ENCODE peak calls at places on chromosome 14, in five cellular contexts. One of them, this sample, is unnamed.

GRCh38 chr14:83779266-83779665 is 1750.7 kb upstream of the FLRT2 start:
- DNase-seq in fibroblast of lung: peak; percentile 34
- DNase-seq in fibroblast of pulmonary artery: peak; percentile 27
- DNase-seq in cardiac muscle cell: peak; percentile 20
- DNase-seq in neuronal stem cell: no peak
- DNase-seq in this sample: no peak

GRCh38 chr14:60845523-60845922 is 111.0 kb downstream of the MNAT1 start:
- DNase-seq in fibroblast of lung: no peak
- DNase-seq in fibroblast of pulmonary artery: no peak
- DNase-seq in cardiac muscle cell: no peak
- DNase-seq in neuronal stem cell: no peak
- DNase-seq in this sample: no peak

GRCh38 chr14:42508209-42508946 is 901.7 kb downstream of the LRFN5 start:
- DNase-seq in fibroblast of lung: no peak
- DNase-seq in fibroblast of pulmonary artery: no peak
- DNase-seq in cardiac muscle cell: no peak
- DNase-seq in neuronal stem cell: no peak
- DNase-seq in this sample: no peak

GRCh38 chr14:69648480-69649414 is 37.4 kb downstream of the SUSD6 start:
- DNase-seq in fibroblast of lung: peak; percentile 81
- DNase-seq in fibroblast of pulmonary artery: peak; percentile 77
- DNase-seq in cardiac muscle cell: peak; percentile 40
- DNase-seq in neuronal stem cell: no peak
- DNase-seq in this sample: no peak

GRCh38 chr14:83004456-83005006 is 1470.9 kb upstream of the SEL1L start:
- DNase-seq in fibroblast of lung: no peak
- DNase-seq in fibroblast of pulmonary artery: no peak
- DNase-seq in cardiac muscle cell: no peak
- DNase-seq in neuronal stem cell: no peak
- DNase-seq in this sample: no peak

GRCh38 chr14:70011098-70011497 is 131.9 kb downstream of the SMOC1 start:
- DNase-seq in fibroblast of lung: no peak
- DNase-seq in fibroblast of pulmonary artery: no peak
- DNase-seq in cardiac muscle cell: no peak
- DNase-seq in neuronal stem cell: no peak
- DNase-seq in this sample: no peak

GRCh38 chr14:30779210-30779609 is 95.1 kb upstream of the COCH start:
- DNase-seq in fibroblast of lung: peak; percentile 27
- DNase-seq in fibroblast of pulmonary artery: peak; percentile 3
- DNase-seq in cardiac muscle cell: no peak
- DNase-seq in neuronal stem cell: no peak
- DNase-seq in this sample: no peak

GRCh38 chr14:104709387-104710019 is 14.5 kb upstream of the ADSS1 start:
- DNase-seq in fibroblast of lung: no peak
- DNase-seq in fibroblast of pulmonary artery: no peak
- DNase-seq in cardiac muscle cell: no peak
- DNase-seq in neuronal stem cell: no peak
- DNase-seq in this sample: no peak

GRCh38 chr14:70023871-70024270 is 144.7 kb downstream of the SMOC1 start:
- DNase-seq in fibroblast of lung: no peak
- DNase-seq in fibroblast of pulmonary artery: no peak
- DNase-seq in cardiac muscle cell: no peak
- DNase-seq in neuronal stem cell: no peak
- DNase-seq in this sample: no peak

GRCh38 chr14:104650057-104650980 is 39.1 kb upstream of the INF2 start:
- DNase-seq in fibroblast of lung: peak; percentile 29
- DNase-seq in fibroblast of pulmonary artery: peak; percentile 49
- DNase-seq in cardiac muscle cell: peak; percentile 66
- DNase-seq in neuronal stem cell: peak; percentile 76
- DNase-seq in this sample: peak; percentile 84

GRCh38 chr14:64272019-64272418 is 22.2 kb downstream of the ESR2 start:
- DNase-seq in fibroblast of lung: no peak
- DNase-seq in fibroblast of pulmonary artery: no peak
- DNase-seq in cardiac muscle cell: no peak
- DNase-seq in neuronal stem cell: no peak
- DNase-seq in this sample: no peak

GRCh38 chr14:68924392-68925158 is 54.5 kb downstream of the ACTN1 start:
- DNase-seq in fibroblast of lung: peak; percentile 53
- DNase-seq in fibroblast of pulmonary artery: no peak
- DNase-seq in cardiac muscle cell: no peak
- DNase-seq in neuronal stem cell: no peak
- DNase-seq in this sample: no peak

GRCh38 chr14:50303744-50304471 is 8.1 kb downstream of the L2HGDH start:
- DNase-seq in fibroblast of lung: peak; percentile 61
- DNase-seq in fibroblast of pulmonary artery: peak; percentile 64
- DNase-seq in cardiac muscle cell: peak; percentile 94
- DNase-seq in neuronal stem cell: no peak
- DNase-seq in this sample: no peak

GRCh38 chr14:29783556-29783955 is 144.1 kb downstream of the PRKD1 start:
- DNase-seq in fibroblast of lung: peak; percentile 78
- DNase-seq in fibroblast of pulmonary artery: no peak
- DNase-seq in cardiac muscle cell: peak; percentile 51
- DNase-seq in neuronal stem cell: no peak
- DNase-seq in this sample: no peak

GRCh38 chr14:49460647-49461046 is 125.5 kb downstream of the RPS29 start:
- DNase-seq in fibroblast of lung: no peak
- DNase-seq in fibroblast of pulmonary artery: no peak
- DNase-seq in cardiac muscle cell: no peak
- DNase-seq in neuronal stem cell: no peak
- DNase-seq in this sample: no peak

GRCh38 chr14:105026033-105026785 is 5.3 kb upstream of the CDCA4 start:
- DNase-seq in fibroblast of lung: peak; percentile 91
- DNase-seq in fibroblast of pulmonary artery: peak; percentile 65
- DNase-seq in cardiac muscle cell: no peak
- DNase-seq in neuronal stem cell: no peak
- DNase-seq in this sample: no peak

GRCh38 chr14:90581745-90582144 is 184.9 kb downstream of the CALM1 start:
- DNase-seq in fibroblast of lung: no peak
- DNase-seq in fibroblast of pulmonary artery: no peak
- DNase-seq in cardiac muscle cell: no peak
- DNase-seq in neuronal stem cell: no peak
- DNase-seq in this sample: no peak

GRCh38 chr14:66628646-66629045 is 120.7 kb downstream of the GPHN start:
- DNase-seq in fibroblast of lung: no peak
- DNase-seq in fibroblast of pulmonary artery: peak; percentile 25
- DNase-seq in cardiac muscle cell: peak; percentile 16
- DNase-seq in neuronal stem cell: no peak
- DNase-seq in this sample: no peak

GRCh38 chr14:95156153-95156764 is 1.1 kb downstream of the DICER1 start:
- DNase-seq in fibroblast of lung: peak; percentile 26
- DNase-seq in fibroblast of pulmonary artery: peak; percentile 24
- DNase-seq in cardiac muscle cell: peak; percentile 15
- DNase-seq in neuronal stem cell: no peak
- DNase-seq in this sample: no peak

GRCh38 chr14:37340353-37340752 is 142.6 kb downstream of the MIPOL1 start:
- DNase-seq in fibroblast of lung: no peak
- DNase-seq in fibroblast of pulmonary artery: no peak
- DNase-seq in cardiac muscle cell: no peak
- DNase-seq in neuronal stem cell: no peak
- DNase-seq in this sample: no peak

GRCh38 chr14:84029720-84030119 is 1500.2 kb upstream of the FLRT2 start:
- DNase-seq in fibroblast of lung: no peak
- DNase-seq in fibroblast of pulmonary artery: no peak
- DNase-seq in cardiac muscle cell: no peak
- DNase-seq in neuronal stem cell: no peak
- DNase-seq in this sample: no peak

GRCh38 chr14:72699852-72700257 is 194.0 kb downstream of the DPF3 start:
- DNase-seq in fibroblast of lung: peak; percentile 62
- DNase-seq in fibroblast of pulmonary artery: peak; percentile 95
- DNase-seq in cardiac muscle cell: peak; percentile 87
- DNase-seq in neuronal stem cell: no peak
- DNase-seq in this sample: no peak

GRCh38 chr14:29925736-29926135 is 1.9 kb downstream of the PRKD1 start:
- DNase-seq in fibroblast of lung: peak; percentile 61
- DNase-seq in fibroblast of pulmonary artery: peak; percentile 37
- DNase-seq in cardiac muscle cell: peak; percentile 45
- DNase-seq in neuronal stem cell: no peak
- DNase-seq in this sample: no peak

GRCh38 chr14:106286697-106287290 is 760.4 kb downstream of the TMEM121 start:
- DNase-seq in fibroblast of lung: no peak
- DNase-seq in fibroblast of pulmonary artery: no peak
- DNase-seq in cardiac muscle cell: no peak
- DNase-seq in neuronal stem cell: no peak
- DNase-seq in this sample: peak; percentile 25

GRCh38 chr14:58882577-58883018 is 244.8 kb downstream of the DACT1 start:
- DNase-seq in fibroblast of lung: peak; percentile 81
- DNase-seq in fibroblast of pulmonary artery: peak; percentile 77
- DNase-seq in cardiac muscle cell: peak; percentile 84
- DNase-seq in neuronal stem cell: no peak
- DNase-seq in this sample: peak; percentile 10

GRCh38 chr14:64704145-64704742 is at the start of gene PLEKHG3:
- DNase-seq in fibroblast of lung: peak; percentile 85
- DNase-seq in fibroblast of pulmonary artery: peak; percentile 72
- DNase-seq in cardiac muscle cell: peak; percentile 85
- DNase-seq in neuronal stem cell: peak; percentile 76
- DNase-seq in this sample: peak; percentile 75

GRCh38 chr14:89485264-89485663 is 68.2 kb upstream of the FOXN3 start:
- DNase-seq in fibroblast of lung: no peak
- DNase-seq in fibroblast of pulmonary artery: no peak
- DNase-seq in cardiac muscle cell: no peak
- DNase-seq in neuronal stem cell: no peak
- DNase-seq in this sample: no peak

GRCh38 chr14:100532154-100532915 is 54.9 kb downstream of the BEGAIN start:
- DNase-seq in fibroblast of lung: peak; percentile 84
- DNase-seq in fibroblast of pulmonary artery: no peak
- DNase-seq in cardiac muscle cell: no peak
- DNase-seq in neuronal stem cell: no peak
- DNase-seq in this sample: peak; percentile 6

GRCh38 chr14:91891721-91892220 is 24.4 kb upstream of the TC2N start:
- DNase-seq in fibroblast of lung: peak; percentile 75
- DNase-seq in fibroblast of pulmonary artery: peak; percentile 64
- DNase-seq in cardiac muscle cell: peak; percentile 54
- DNase-seq in neuronal stem cell: no peak
- DNase-seq in this sample: no peak
- H3K4me3 ChIP-seq in fibroblast of lung: no peak overlapping the region
- H3K4me3 ChIP-seq in fibroblast of pulmonary artery: no peak overlapping the region
- H3K4me3 ChIP-seq in cardiac muscle cell: no peak overlapping the region
- H3K4me3 ChIP-seq in neuronal stem cell: no peak overlapping the region
- H3K4me3 ChIP-seq in this sample: no peak overlapping the region

DNA sequence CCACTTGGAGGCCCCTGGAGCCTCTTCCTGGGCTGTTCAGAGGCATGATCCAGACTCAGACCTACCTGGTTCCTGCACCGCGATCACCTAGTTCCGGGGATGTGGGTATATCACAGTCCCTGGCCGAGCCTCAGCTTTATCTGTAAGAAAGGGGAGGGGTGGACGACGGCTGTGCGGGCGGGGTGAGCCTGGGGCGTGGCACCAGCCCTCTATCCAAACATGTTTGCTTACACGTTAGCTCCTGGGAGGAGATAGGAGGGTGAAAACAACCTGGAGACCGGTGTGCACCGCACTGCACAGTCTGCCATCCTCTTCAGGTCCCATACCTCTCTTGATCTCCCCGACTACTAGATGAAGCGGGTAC is 1.2 kb downstream of the ANKRD9 start:
- DNase-seq in fibroblast of lung: no peak
- DNase-seq in fibroblast of pulmonary artery: no peak
- DNase-seq in cardiac muscle cell: no peak
- DNase-seq in neuronal stem cell: no peak
- DNase-seq in this sample: peak; percentile 72
- H3K4me3 ChIP-seq in fibroblast of lung: peak overlapping the region; percentile 23
- H3K4me3 ChIP-seq in fibroblast of pulmonary artery: peak overlapping the region; percentile 57
- H3K4me3 ChIP-seq in cardiac muscle cell: peak overlapping the region; percentile 32
- H3K4me3 ChIP-seq in neuronal stem cell: peak overlapping the region; percentile 80
- H3K4me3 ChIP-seq in this sample: peak overlapping the region; percentile 54

GRCh38 chr14:103625361-103626095 is 3.5 kb upstream of the KLC1 start:
- DNase-seq in fibroblast of lung: no peak
- DNase-seq in fibroblast of pulmonary artery: no peak
- DNase-seq in cardiac muscle cell: no peak
- DNase-seq in neuronal stem cell: no peak
- DNase-seq in this sample: no peak

GRCh38 chr14:103628684-103629502 is at the start of gene KLC1:
- DNase-seq in fibroblast of lung: peak; percentile 67
- DNase-seq in fibroblast of pulmonary artery: peak; percentile 60
- DNase-seq in cardiac muscle cell: peak; percentile 76
- DNase-seq in neuronal stem cell: peak; percentile 79
- DNase-seq in this sample: peak; percentile 36

GRCh38 chr14:103628221-103628683 is 759 bp upstream of the KLC1 start:
- DNase-seq in fibroblast of lung: peak; percentile 79
- DNase-seq in fibroblast of pulmonary artery: peak; percentile 71
- DNase-seq in cardiac muscle cell: peak; percentile 76
- DNase-seq in neuronal stem cell: peak; percentile 36
- DNase-seq in this sample: no peak

GRCh38 chr14:103626150-103626850 is 2.7 kb upstream of the KLC1 start:
- DNase-seq in fibroblast of lung: no peak
- DNase-seq in fibroblast of pulmonary artery: no peak
- DNase-seq in cardiac muscle cell: no peak
- DNase-seq in neuronal stem cell: no peak
- DNase-seq in this sample: no peak

GRCh38 chr14:103627073-103628025 is 1.7 kb upstream of the KLC1 start:
- DNase-seq in fibroblast of lung: no peak
- DNase-seq in fibroblast of pulmonary artery: no peak
- DNase-seq in cardiac muscle cell: no peak
- DNase-seq in neuronal stem cell: no peak
- DNase-seq in this sample: no peak
- H3K4me3 ChIP-seq in fibroblast of lung: no peak overlapping the region
- H3K4me3 ChIP-seq in fibroblast of pulmonary artery: no peak overlapping the region
- H3K4me3 ChIP-seq in cardiac muscle cell: no peak overlapping the region
- H3K4me3 ChIP-seq in neuronal stem cell: peak overlapping the region; percentile 86
- H3K4me3 ChIP-seq in this sample: no peak overlapping the region

GRCh38 chr14:103026988-103027387 is 30.4 kb downstream of the CDC42BPB start:
- DNase-seq in fibroblast of lung: no peak
- DNase-seq in fibroblast of pulmonary artery: no peak
- DNase-seq in cardiac muscle cell: no peak
- DNase-seq in neuronal stem cell: no peak
- DNase-seq in this sample: peak; percentile 47

GRCh38 chr14:103022669-103023044 is 34.7 kb downstream of the CDC42BPB start:
- DNase-seq in fibroblast of lung: no peak
- DNase-seq in fibroblast of pulmonary artery: no peak
- DNase-seq in cardiac muscle cell: no peak
- DNase-seq in neuronal stem cell: no peak
- DNase-seq in this sample: peak; percentile 51

GRCh38 chr14:103021817-103022668 is 35.3 kb downstream of the CDC42BPB start:
- DNase-seq in fibroblast of lung: no peak
- DNase-seq in fibroblast of pulmonary artery: peak; percentile 27
- DNase-seq in cardiac muscle cell: no peak
- DNase-seq in neuronal stem cell: no peak
- DNase-seq in this sample: no peak

GRCh38 chr14:103027451-103027850 is 29.9 kb downstream of the CDC42BPB start:
- DNase-seq in fibroblast of lung: no peak
- DNase-seq in fibroblast of pulmonary artery: no peak
- DNase-seq in cardiac muscle cell: no peak
- DNase-seq in neuronal stem cell: no peak
- DNase-seq in this sample: peak; percentile 84

DNA sequence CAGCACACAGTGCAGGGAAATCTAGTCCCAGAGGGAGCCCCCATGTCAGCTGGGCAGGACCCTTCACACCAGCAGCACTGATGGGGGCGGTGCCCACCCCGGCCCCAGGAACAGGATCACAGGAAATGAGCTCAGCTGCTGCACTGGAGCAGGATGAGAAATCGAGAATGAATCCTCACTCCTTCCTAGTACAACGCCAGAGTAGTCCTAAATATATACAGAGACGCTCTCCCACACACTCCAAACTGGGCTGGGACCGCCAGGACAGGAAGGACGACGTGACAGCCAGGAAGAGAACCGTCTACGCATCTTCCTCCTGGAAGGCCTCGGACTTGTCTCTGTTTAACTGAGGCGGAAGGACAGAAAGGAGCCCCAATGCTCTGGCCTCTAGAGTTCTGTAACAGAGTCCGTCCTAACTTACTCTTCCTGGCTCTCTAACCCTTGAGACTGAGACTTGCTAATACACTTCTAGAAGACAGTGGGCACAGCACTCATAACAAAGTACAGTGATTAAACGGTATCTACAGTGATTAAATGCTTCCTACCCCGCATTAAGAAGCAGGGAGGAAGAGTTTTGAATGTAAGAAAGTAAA is 33.4 kb downstream of the CDC42BPB start:
- DNase-seq in fibroblast of lung: peak; percentile 81
- DNase-seq in fibroblast of pulmonary artery: peak; percentile 84
- DNase-seq in cardiac muscle cell: peak; percentile 68
- DNase-seq in neuronal stem cell: no peak
- DNase-seq in this sample: no peak
- H3K4me3 ChIP-seq in fibroblast of lung: no peak overlapping the region
- H3K4me3 ChIP-seq in fibroblast of pulmonary artery: peak overlapping the region; percentile 48
- H3K4me3 ChIP-seq in cardiac muscle cell: no peak overlapping the region
- H3K4me3 ChIP-seq in neuronal stem cell: no peak overlapping the region
- H3K4me3 ChIP-seq in this sample: no peak overlapping the region

This sample was measured in HAP-1.